ENCODE peak calls at places on chromosomes 12 and 14, in six cellular contexts. P is A549, T is endothelial cell of umbilical vein, I is GM12878, Y is K562, W is HepG2. K is an unnamed sample.

GRCh38 chr14:105581551-105582341 is 55.4 kb downstream of the TMEM121 start:
- DNase-seq in T (no peak), P (no peak), Y (no peak), I (peak; percentile 71), W (no peak), K (no peak)

GRCh38 chr14:81743605-81744004 is 210.0 kb upstream of the SEL1L start:
- DNase-seq in T (no peak), P (no peak), I (no peak), W (no peak), Y (no peak), K (no peak)

GRCh38 chr12:108102363-108102762 is 26.7 kb upstream of the WSCD2 start:
- DNase-seq in T (no peak), Y (no peak), W (no peak), P (no peak), I (no peak), K (no peak)

GRCh38 chr12:9829990-9830389 is 2.7 kb downstream of the KLRF1 start:
- DNase-seq in W (no peak), T (no peak), P (no peak), Y (no peak), I (no peak), K (no peak)

GRCh38 chr14:39873793-39874192 is 441.6 kb upstream of the FBXO33 start:
- DNase-seq in I (no peak), P (no peak), W (no peak), Y (no peak), T (no peak), K (no peak)

GRCh38 chr12:12790956-12791355 is 5.5 kb downstream of the APOLD1 start:
- DNase-seq in T (no peak), P (no peak), W (no peak), I (no peak), Y (no peak), K (no peak)

GRCh38 chr12:5201554-5202243 is 158.0 kb downstream of the KCNA5 start:
- DNase-seq in I (no peak), P (peak; percentile 18), W (no peak), T (no peak), Y (peak; percentile 12), K (no peak)

GRCh38 chr12:571795-572531 is 91.3 kb downstream of the NINJ2 start:
- DNase-seq in I (no peak), T (peak; percentile 6), W (peak; percentile 29), Y (no peak), P (peak; percentile 74), K (peak; percentile 34)

GRCh38 chr14:68651652-68652432 is 141.0 kb downstream of the ZFP36L1 start:
- DNase-seq in P (no peak), I (no peak), Y (no peak), W (no peak), T (no peak), K (no peak)

GRCh38 chr12:100826323-100826722 is 31.7 kb downstream of the ANO4 start:
- DNase-seq in I (no peak), P (peak; percentile 34), W (peak; percentile 23), Y (peak; percentile 31), T (peak; percentile 26), K (peak; percentile 54)

GRCh38 chr12:17416748-17417147 is 673.2 kb downstream of the RERGL start:
- DNase-seq in W (no peak), T (no peak), Y (no peak), P (no peak), I (no peak), K (no peak)

GRCh38 chr12:63420206-63420644 is 248.1 kb downstream of the DPY19L2 start:
- DNase-seq in W (peak; percentile 36), T (peak; percentile 80), Y (peak; percentile 59), P (peak; percentile 76), I (peak; percentile 24), K (peak; percentile 92)

GRCh38 chr14:54503476-54503875 is 6.2 kb upstream of the CGRRF1 start:
- DNase-seq in P (peak; percentile 66), T (peak; percentile 37), Y (no peak), I (no peak), W (peak; percentile 64), K (peak; percentile 21)

GRCh38 chr12:89470741-89471504 is 53.7 kb downstream of the GALNT4 start:
- DNase-seq in I (no peak), Y (peak; percentile 44), T (peak; percentile 73), P (peak; percentile 70), W (peak; percentile 58), K (peak; percentile 74)

GRCh38 chr12:71270057-71270456 is 112.3 kb upstream of the TSPAN8 start:
- DNase-seq in W (no peak), I (no peak), P (no peak), Y (no peak), T (no peak), K (no peak)

GRCh38 chr12:120703311-120703942 is 6.8 kb upstream of the UNC119B start:
- DNase-seq in I (no peak), T (no peak), P (no peak), W (no peak), Y (no peak), K (no peak)

GRCh38 chr14:50000215-50001145 is 107.6 kb downstream of the ARF6 start:
- DNase-seq in W (peak; percentile 36), I (no peak), Y (no peak), T (peak; percentile 67), P (peak; percentile 50), K (peak; percentile 85)

GRCh38 chr12:49256274-49256637 is 8.6 kb upstream of the TUBA1C start:
- DNase-seq in W (no peak), Y (no peak), P (no peak), I (no peak), T (no peak), K (no peak)

GRCh38 chr12:82804601-82805000 is 117.9 kb downstream of the TMTC2 start:
- DNase-seq in P (no peak), T (no peak), W (no peak), I (no peak), Y (no peak), K (no peak)

GRCh38 chr12:29023436-29024076 is 125.5 kb upstream of the FAR2 start:
- DNase-seq in P (no peak), W (no peak), I (no peak), Y (no peak), T (no peak), K (no peak)

GRCh38 chr14:81200041-81200440 is 20.7 kb downstream of the GTF2A1 start:
- DNase-seq in Y (no peak), W (no peak), I (no peak), P (no peak), T (no peak), K (peak; percentile 32)

GRCh38 chr12:93468008-93468371 is 676 bp downstream of the MRPL42 start:
- DNase-seq in I (no peak), W (no peak), Y (no peak), P (no peak), T (no peak), K (no peak)

GRCh38 chr14:63273717-63274673 is 44.7 kb downstream of the GPHB5 start:
- DNase-seq in W (no peak), P (no peak), T (no peak), I (no peak), Y (no peak), K (no peak)
- TF ChIP-seq MAX in W (no peak), P (no peak), T (no peak), I (no peak), Y (no peak), K (no peak)

GRCh38 chr12:24901975-24902461 is 46.9 kb downstream of the BCAT1 start:
- DNase-seq in W (no peak), T (peak; percentile 81), P (no peak), Y (no peak), I (no peak), K (no peak)

GRCh38 chr12:24902521-24903304 is 46.2 kb downstream of the BCAT1 start:
- DNase-seq in P (no peak), W (no peak), Y (no peak), I (no peak), T (no peak), K (no peak)

GRCh38 chr12:24905431-24905830 is 43.5 kb downstream of the BCAT1 start:
- DNase-seq in Y (no peak), I (no peak), P (no peak), T (no peak), W (no peak), K (no peak)

GRCh38 chr12:24904871-24905270 is 44.0 kb downstream of the BCAT1 start:
- DNase-seq in I (no peak), P (no peak), W (no peak), Y (no peak), T (no peak), K (no peak)

DNA sequence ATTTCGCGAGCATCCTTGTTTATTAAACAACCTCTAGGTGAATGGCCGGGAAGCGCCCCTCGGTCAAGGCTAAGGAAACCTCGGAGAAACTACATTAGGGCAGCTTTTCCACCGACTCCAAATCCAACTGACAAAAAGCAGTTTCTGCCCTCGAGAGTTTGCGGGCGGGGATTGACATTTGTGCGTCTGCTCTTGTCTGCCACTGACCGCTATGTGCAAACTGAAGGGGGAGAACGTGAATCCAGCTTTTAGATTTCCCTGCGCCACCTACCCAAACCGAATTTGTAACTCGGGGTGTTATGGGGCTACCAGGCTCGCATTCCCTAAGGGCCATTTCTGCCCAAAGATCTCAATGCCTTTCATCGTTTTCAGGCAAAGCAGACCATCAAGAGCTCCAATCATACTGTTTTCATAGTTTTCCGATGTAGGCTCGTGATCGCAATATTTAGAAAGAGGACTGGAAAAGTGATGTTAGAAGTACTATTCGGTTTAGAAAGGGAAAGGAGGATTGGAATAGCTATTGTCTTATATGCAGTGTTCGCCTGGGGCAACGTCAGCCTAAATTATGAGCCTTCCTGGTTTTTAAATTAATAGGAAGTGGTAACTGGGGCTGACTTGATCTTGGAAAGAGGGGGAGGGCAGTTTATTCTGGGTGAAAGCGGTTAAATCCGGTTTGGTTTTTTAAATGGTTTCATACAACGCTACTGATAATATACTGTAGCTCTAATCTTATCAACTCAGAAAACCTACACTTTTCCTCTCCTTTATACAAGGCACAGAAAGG is 45.4 kb downstream of the BCAT1 start:
- DNase-seq in I (no peak), W (no peak), P (no peak), T (peak; percentile 76), Y (no peak), K (no peak)
- TF ChIP-seq MYC in I (no peak), W (no peak), P (no peak), T (no peak), Y (no peak), K (no peak)

GRCh38 chr12:122865268-122866231 is 30.3 kb downstream of the HIP1R start:
- DNase-seq in I (no peak), P (peak; percentile 64), T (peak; percentile 40), Y (peak; percentile 52), W (peak; percentile 69), K (peak; percentile 54)
- TF ChIP-seq CTCF in I (peak; percentile 45), P (peak; percentile 41), T (peak; percentile 54), Y (peak; percentile 53), W (peak; percentile 88), K (peak; percentile 64)

GRCh38 chr14:61930101-61930857 is 168.1 kb downstream of the SNAPC1 start:
- DNase-seq in I (no peak), P (no peak), T (no peak), W (no peak), Y (no peak), K (no peak)

GRCh38 chr14:61933021-61933420 is 170.8 kb downstream of the SNAPC1 start:
- DNase-seq in W (no peak), P (no peak), Y (no peak), I (no peak), T (no peak), K (no peak)

GRCh38 chr14:61929651-61930050 is 167.4 kb downstream of the SNAPC1 start:
- DNase-seq in I (no peak), W (no peak), T (no peak), Y (no peak), P (no peak), K (no peak)

DNA sequence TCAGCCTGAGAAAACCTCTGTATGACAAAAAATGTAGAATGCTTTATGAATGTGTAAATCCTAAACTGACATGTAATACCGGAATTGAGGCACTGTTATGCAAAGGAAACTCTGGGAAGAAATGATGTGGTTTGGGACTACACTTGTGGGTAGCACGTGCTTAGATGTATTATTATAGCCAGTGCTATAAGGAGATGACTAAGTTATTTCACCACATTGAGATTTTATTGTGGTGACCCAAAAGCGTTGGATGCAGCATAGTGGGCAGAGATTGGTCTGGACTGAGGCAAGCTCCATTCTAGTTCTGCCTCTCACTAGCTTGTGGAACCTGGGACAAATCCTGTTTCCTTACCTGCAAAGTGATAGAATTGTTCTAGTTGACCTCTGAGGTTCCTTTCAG is 172.2 kb downstream of the SNAPC1 start:
- DNase-seq in P (no peak), W (no peak), T (no peak), I (no peak), Y (no peak), K (no peak)
- TF ChIP-seq MAX in P (no peak), W (no peak), T (no peak), I (no peak), Y (no peak), K (no peak)